ENCODE peak calls at places on chromosomes 12 and 14, in ten cellular contexts. C is psoas muscle, Y is left ventricle myocardium inferior, W is GM10248, N is mesothelial cell of epicardium, K is AG04450, J is BJ, T is kidney epithelial cell, H is choroid plexus epithelial cell, E is nephron progenitor cell. I is an unnamed sample.

GRCh38 chr12:68633614-68634558 is 23.2 kb downstream of the RAP1B start:
- DNase-seq in C (no peak), Y (no peak), W (no peak), N (no peak), K (no peak), J (no peak), T (no peak), H (no peak), E (no peak), I (no peak)

GRCh38 chr12:9669534-9669933 is at the start of gene CLEC2D:
- DNase-seq in C (no peak), Y (no peak), W (peak), N (no peak), K (no peak), J (no peak), T (no peak), H (no peak), E (no peak), I (no peak)

GRCh38 chr12:116718578-116719454 is 19.1 kb downstream of the SPRING1 start:
- DNase-seq in C (no peak), Y (no peak), W (no peak), N (no peak), K (no peak), J (no peak), T (peak), H (peak), E (no peak), I (no peak)

GRCh38 chr14:26204362-26204953 is 393.4 kb downstream of the NOVA1 start:
- DNase-seq in C (no peak), Y (no peak), W (no peak), N (no peak), K (no peak), J (no peak), T (no peak), H (peak), E (no peak), I (no peak)

GRCh38 chr14:21917699-21918436 is 244.2 kb upstream of the OR4E1 start:
- DNase-seq in C (no peak), Y (no peak), W (peak), N (no peak), K (peak), J (no peak), T (peak), H (peak), E (peak), I (no peak)

GRCh38 chr14:93888995-93889394 is 38.1 kb upstream of the FAM181A start:
- DNase-seq in C (no peak), Y (no peak), W (no peak), N (no peak), K (no peak), J (no peak), T (no peak), H (no peak), E (no peak), I (no peak)

GRCh38 chr14:98082833-98083232 is 1189.2 kb downstream of the BCL11B start:
- DNase-seq in C (no peak), Y (no peak), W (no peak), N (no peak), K (no peak), J (no peak), T (no peak), H (no peak), E (no peak), I (no peak)

GRCh38 chr14:46008348-46008747 is 643.2 kb downstream of the RPL10L start:
- DNase-seq in C (no peak), Y (no peak), W (no peak), N (no peak), K (no peak), J (no peak), T (no peak), H (no peak), E (no peak), I (no peak)

GRCh38 chr14:86003998-86004397 is 474.1 kb downstream of the FLRT2 start:
- DNase-seq in C (no peak), Y (no peak), W (no peak), N (no peak), K (no peak), J (no peak), T (no peak), H (peak), E (no peak), I (no peak)

GRCh38 chr12:93467351-93468007 is at the start of gene MRPL42:
- DNase-seq in C (peak), Y (peak), W (peak), N (peak), K (peak), J (peak), T (peak), H (peak), E (peak), I (peak)

GRCh38 chr12:71476513-71476912 is 36.9 kb downstream of the LGR5 start:
- DNase-seq in C (no peak), Y (no peak), W (no peak), N (no peak), K (peak), J (peak), T (peak), H (peak), E (no peak), I (peak)

GRCh38 chr12:71475280-71475679 is 35.7 kb downstream of the LGR5 start:
- DNase-seq in C (peak), Y (peak), W (no peak), N (no peak), K (no peak), J (no peak), T (no peak), H (no peak), E (no peak), I (no peak)

GRCh38 chr12:71477609-71478008 is 38.0 kb downstream of the LGR5 start:
- DNase-seq in C (no peak), Y (no peak), W (no peak), N (no peak), K (no peak), J (no peak), T (no peak), H (no peak), E (no peak), I (no peak)

GRCh38 chr12:71477046-71477445 is 37.4 kb downstream of the LGR5 start:
- DNase-seq in C (no peak), Y (no peak), W (no peak), N (no peak), K (no peak), J (no peak), T (no peak), H (no peak), E (peak), I (no peak)

GRCh38 chr12:71478277-71478676 is 38.7 kb downstream of the LGR5 start:
- DNase-seq in C (no peak), Y (no peak), W (no peak), N (no peak), K (no peak), J (no peak), T (no peak), H (no peak), E (no peak), I (no peak)
- TF ChIP-seq CTCF in C (no peak), Y (no peak), W (no peak), N (no peak), K (no peak), J (no peak), T (no peak), H (no peak), E (no peak), I (peak)

GRCh38 chr12:56373515-56373914 is 10.9 kb upstream of the APOF start:
- DNase-seq in C (no peak), Y (no peak), W (no peak), N (no peak), K (no peak), J (no peak), T (no peak), H (no peak), E (no peak), I (no peak)

GRCh38 chr12:56375598-56376434 is 13.2 kb upstream of the APOF start:
- DNase-seq in C (no peak), Y (no peak), W (peak), N (no peak), K (no peak), J (no peak), T (no peak), H (no peak), E (no peak), I (no peak)

GRCh38 chr12:56377989-56378316 is 15.3 kb upstream of the APOF start:
- DNase-seq in C (no peak), Y (no peak), W (no peak), N (no peak), K (no peak), J (no peak), T (no peak), H (no peak), E (no peak), I (no peak)

GRCh38 chr12:56374726-56375597 is 12.3 kb upstream of the APOF start:
- DNase-seq in C (no peak), Y (no peak), W (no peak), N (no peak), K (no peak), J (no peak), T (peak), H (no peak), E (no peak), I (no peak)

DNA sequence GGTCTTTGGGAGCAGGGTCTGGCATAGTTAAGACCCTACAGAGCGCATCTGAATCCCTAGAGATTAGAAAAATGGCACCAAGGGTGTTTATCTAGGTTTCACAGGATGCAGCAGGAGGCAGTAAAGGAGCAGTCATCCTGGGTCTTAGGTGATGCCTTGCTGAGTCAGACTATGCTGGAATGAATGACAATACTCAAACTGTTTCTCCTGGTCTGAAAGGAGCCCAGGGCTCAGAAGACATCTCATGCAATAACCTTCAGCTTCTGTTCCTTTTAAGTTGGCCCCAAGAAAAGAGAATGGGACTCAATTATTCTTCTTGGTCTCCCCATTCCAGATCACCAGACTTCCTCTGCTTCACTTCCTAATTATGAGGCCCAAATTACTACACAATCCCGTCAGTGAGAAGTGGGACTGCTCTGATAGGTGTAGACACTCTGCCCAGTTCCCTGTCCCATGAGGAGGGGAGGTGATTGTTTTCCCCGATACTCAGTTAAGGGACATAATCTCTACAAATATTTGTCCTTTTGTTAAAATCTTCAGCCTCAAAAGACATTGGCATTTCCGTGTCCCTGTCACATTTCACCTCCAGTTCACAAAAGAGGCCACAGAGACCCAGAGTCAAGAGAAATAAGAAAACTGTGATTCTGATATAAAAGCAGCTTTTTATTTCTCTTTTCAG is 14.8 kb upstream of the APOF start:
- DNase-seq in C (no peak), Y (no peak), W (no peak), N (no peak), K (no peak), J (no peak), T (peak), H (peak), E (no peak), I (no peak)
- TF ChIP-seq CTCF in C (no peak), Y (no peak), W (no peak), N (no peak), K (no peak), J (no peak), T (peak), H (peak), E (no peak), I (no peak)

GRCh38 chr14:87805315-87805723 is 187.7 kb downstream of the GALC start:
- DNase-seq in C (peak), Y (peak), W (peak), N (no peak), K (no peak), J (no peak), T (no peak), H (no peak), E (peak), I (no peak)
- TF ChIP-seq CTCF in C (peak), Y (peak), W (peak), N (peak), K (peak), J (peak), T (peak), H (peak), E (peak), I (peak)

DNA sequence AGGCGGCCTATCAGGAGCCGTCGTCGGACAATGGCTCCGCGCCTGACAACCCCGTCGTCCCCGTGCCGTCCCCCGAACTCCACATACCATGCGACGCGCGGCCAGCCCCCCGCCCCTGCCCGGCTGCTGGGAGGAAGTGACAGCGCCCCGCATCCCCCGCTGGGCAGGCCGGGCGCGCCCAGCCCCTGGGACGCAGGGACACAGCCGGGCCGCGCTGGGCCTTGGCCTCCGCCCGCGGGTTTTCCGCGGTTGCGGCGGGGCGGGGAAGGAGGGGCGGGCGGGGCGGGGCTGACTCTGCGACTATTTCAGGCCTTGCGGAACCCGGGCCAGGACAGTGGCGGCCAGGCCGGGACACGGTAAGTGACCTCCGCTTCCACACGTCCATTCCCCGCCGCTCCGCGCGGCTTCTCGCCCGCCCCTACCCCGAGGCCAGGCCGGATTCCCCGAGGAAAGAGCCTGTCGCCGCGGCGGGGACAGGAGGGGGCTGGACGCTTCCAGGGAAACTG is at the start of gene TNFAIP2:
- DNase-seq in C (peak), Y (peak), W (peak), N (no peak), K (no peak), J (no peak), T (no peak), H (no peak), E (peak), I (no peak)
- TF ChIP-seq CTCF in C (no peak), Y (no peak), W (no peak), N (no peak), K (no peak), J (no peak), T (no peak), H (no peak), E (no peak), I (no peak)

GRCh38 chr12:130482448-130482847 is 144.8 kb downstream of the PIWIL1 start:
- DNase-seq in C (no peak), Y (no peak), W (no peak), N (no peak), K (no peak), J (no peak), T (no peak), H (no peak), E (no peak), I (no peak)
- TF ChIP-seq CTCF in C (no peak), Y (no peak), W (no peak), N (no peak), K (no peak), J (no peak), T (no peak), H (no peak), E (no peak), I (no peak)

DNA sequence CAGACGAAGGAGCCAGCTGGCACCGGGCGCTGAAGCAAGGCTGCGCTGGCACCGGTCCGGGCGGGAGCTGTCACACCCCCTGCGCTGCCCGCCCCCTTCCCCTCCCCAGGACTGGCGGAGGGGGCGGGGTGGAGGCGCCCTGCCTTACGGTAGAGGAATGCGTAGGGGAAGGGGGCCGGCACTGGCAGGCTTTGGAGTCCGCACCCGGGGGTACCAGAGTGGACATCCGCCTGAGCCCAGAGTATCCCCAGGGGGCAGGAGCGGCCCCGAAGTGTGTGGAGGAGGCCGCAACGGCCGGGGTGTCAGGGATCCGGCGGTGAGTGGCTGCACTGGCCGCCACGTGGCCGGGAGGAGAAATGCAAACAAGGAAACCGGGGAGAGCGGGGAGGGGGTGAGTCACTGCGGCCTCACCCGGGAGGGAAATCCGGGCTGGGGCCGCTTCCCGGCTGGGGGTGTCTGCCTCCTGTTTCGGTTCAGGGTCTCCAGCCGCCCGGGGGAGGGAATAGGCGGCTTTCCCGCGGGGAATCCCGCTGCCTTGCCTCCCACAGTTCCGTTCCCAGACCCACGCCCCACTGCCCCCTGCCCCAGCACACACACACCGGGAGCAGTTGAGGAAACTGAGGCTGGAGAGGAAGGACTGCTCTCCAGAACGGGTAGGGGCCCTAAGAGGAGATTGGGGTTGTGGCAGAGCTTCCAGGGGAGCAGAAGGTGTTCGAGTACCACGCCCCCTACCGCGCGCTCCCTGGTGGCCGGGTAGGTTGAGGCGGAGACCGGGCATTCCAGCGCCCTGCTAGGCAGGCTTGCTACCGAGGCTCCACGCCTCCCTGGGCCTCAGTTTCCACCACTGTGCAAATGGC is at the start of gene RAPGEF3:
- DNase-seq in C (peak), Y (peak), W (peak), N (peak), K (no peak), J (no peak), T (no peak), H (peak), E (peak), I (no peak)
- TF ChIP-seq CTCF in C (peak), Y (peak), W (peak), N (peak), K (peak), J (peak), T (peak), H (peak), E (peak), I (peak)

GRCh38 chr12:52358575-52359350 is 8.5 kb downstream of the KRT85 start:
- DNase-seq in C (no peak), Y (no peak), W (peak), N (peak), K (no peak), J (no peak), T (no peak), H (no peak), E (no peak), I (no peak)
- TF ChIP-seq CTCF in C (no peak), Y (no peak), W (no peak), N (no peak), K (no peak), J (no peak), T (no peak), H (no peak), E (no peak), I (no peak)

GRCh38 chr14:106317593-106317992 is 791.2 kb downstream of the TMEM121 start:
- DNase-seq in C (no peak), Y (no peak), W (no peak), N (no peak), K (no peak), J (no peak), T (no peak), H (no peak), E (no peak), I (no peak)

GRCh38 chr14:106318700-106319099 is 792.3 kb downstream of the TMEM121 start:
- DNase-seq in C (no peak), Y (no peak), W (peak), N (no peak), K (no peak), J (no peak), T (no peak), H (no peak), E (no peak), I (no peak)
- TF ChIP-seq CTCF in C (no peak), Y (no peak), W (peak), N (no peak), K (no peak), J (no peak), T (no peak), H (no peak), E (no peak), I (no peak)

DNA sequence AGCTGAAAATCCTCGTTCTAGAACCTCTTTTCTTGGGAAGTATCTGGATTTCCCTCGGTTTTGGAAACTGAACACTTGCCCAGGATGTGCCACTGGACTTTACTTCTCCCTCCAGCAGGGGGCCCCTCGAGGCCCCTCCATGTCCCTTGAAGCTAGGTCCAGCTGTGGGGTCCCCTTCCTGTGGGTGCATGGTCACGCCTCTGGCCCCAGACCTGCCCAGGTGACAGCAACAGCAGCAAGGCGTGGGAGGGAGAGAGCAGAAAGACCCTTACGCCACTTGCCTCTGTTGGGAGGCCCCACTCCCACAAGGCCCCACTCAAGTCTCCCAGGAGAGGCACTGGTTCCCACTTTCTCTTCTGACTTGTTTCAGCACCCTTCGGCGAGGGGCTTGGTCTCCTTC is 3.1 kb downstream of the SLC25A29 start:
- DNase-seq in C (no peak), Y (no peak), W (peak), N (no peak), K (no peak), J (no peak), T (no peak), H (no peak), E (no peak), I (no peak)
- TF ChIP-seq CTCF in C (peak), Y (peak), W (peak), N (peak), K (peak), J (peak), T (peak), H (peak), E (peak), I (peak)

GRCh38 chr12:41992029-41992428 is 152.6 kb downstream of the GXYLT1 start:
- DNase-seq in C (no peak), Y (no peak), W (no peak), N (no peak), K (no peak), J (no peak), T (peak), H (no peak), E (no peak), I (no peak)
- TF ChIP-seq CTCF in C (no peak), Y (no peak), W (no peak), N (no peak), K (no peak), J (no peak), T (peak), H (no peak), E (no peak), I (no peak)